ENCODE peak calls at places on chromosomes 4 and X, in six cellular contexts. I, R, F, U, N and J are unnamed samples.

GRCh38 chrX:131633285-131633917 is 89.5 kb downstream of the OR13H1 start:
- DNase-seq in I (no peak), R (no peak), F (peak; percentile 47), U (peak; percentile 12), N (no peak), J (no peak)

GRCh38 chrX:54482839-54483593 is 13.0 kb downstream of the FGD1 start:
- DNase-seq in I (no peak), R (no peak), F (no peak), U (no peak), N (no peak), J (no peak)

GRCh38 chrX:46317158-46317557 is 228.1 kb downstream of the ZNF674 start:
- DNase-seq in I (no peak), R (no peak), F (no peak), U (no peak), N (no peak), J (no peak)

GRCh38 chr4:176566769-176567168 is 226.0 kb downstream of the VEGFC start:
- DNase-seq in I (no peak), R (no peak), F (no peak), U (no peak), N (no peak), J (no peak)

GRCh38 chr4:177855543-177856197 is 413.4 kb upstream of the AGA start:
- DNase-seq in I (no peak), R (no peak), F (no peak), U (no peak), N (no peak), J (no peak)

GRCh38 chr4:98671131-98671530 is 12.7 kb upstream of the TSPAN5 start:
- DNase-seq in I (no peak), R (no peak), F (no peak), U (no peak), N (no peak), J (no peak)

GRCh38 chr4:37793562-37793961 is 32.9 kb upstream of the PGM2 start:
- DNase-seq in I (no peak), R (no peak), F (peak; percentile 17), U (no peak), N (peak; percentile 9), J (no peak)

GRCh38 chr4:41448935-41449334 is 89.0 kb upstream of the LIMCH1 start:
- DNase-seq in I (no peak), R (no peak), F (no peak), U (peak; percentile 17), N (peak; percentile 26), J (no peak)

GRCh38 chr4:101221294-101221693 is 126.0 kb downstream of the PPP3CA start:
- DNase-seq in I (no peak), R (no peak), F (no peak), U (no peak), N (no peak), J (no peak)

GRCh38 chrX:70960728-70961127 is 29.8 kb upstream of the SLC7A3 start:
- DNase-seq in I (no peak), R (no peak), F (no peak), U (no peak), N (no peak), J (no peak)

GRCh38 chrX:13101439-13102139 is 57.2 kb upstream of the FAM9C start:
- DNase-seq in I (peak; percentile 80), R (peak; percentile 21), F (peak; percentile 43), U (peak; percentile 38), N (peak; percentile 88), J (peak; percentile 82)

GRCh38 chrX:45850197-45850774 is 649.6 kb upstream of the DIPK2B start:
- DNase-seq in I (no peak), R (no peak), F (peak; percentile 7), U (no peak), N (no peak), J (no peak)

GRCh38 chrX:116267511-116268040 is 97.0 kb downstream of the AGTR2 start:
- DNase-seq in I (no peak), R (no peak), F (no peak), U (no peak), N (no peak), J (no peak)

GRCh38 chr4:173735055-173735454 is 205.0 kb upstream of the HAND2 start:
- DNase-seq in I (no peak), R (no peak), F (no peak), U (no peak), N (peak; percentile 10), J (no peak)

GRCh38 chr4:69054578-69055200 is 41.6 kb upstream of the UGT2B7 start:
- DNase-seq in I (peak; percentile 93), R (no peak), F (no peak), U (no peak), N (no peak), J (no peak)

GRCh38 chr4:119478446-119479179 is 150.0 kb downstream of the PDE5A start:
- DNase-seq in I (no peak), R (no peak), F (no peak), U (no peak), N (no peak), J (no peak)

GRCh38 chr4:791866-792630 is 33.9 kb downstream of the CPLX1 start:
- DNase-seq in I (no peak), R (no peak), F (peak; percentile 40), U (peak; percentile 14), N (no peak), J (no peak)

GRCh38 chr4:171846232-171846631 is 33.0 kb downstream of the GALNTL6 start:
- DNase-seq in I (peak; percentile 28), R (no peak), F (no peak), U (no peak), N (peak; percentile 2), J (no peak)

GRCh38 chrX:118974088-118974907 is at the start of gene LONRF3:
- DNase-seq in I (no peak), R (peak; percentile 33), F (peak; percentile 69), U (peak; percentile 72), N (peak; percentile 42), J (peak; percentile 87)

GRCh38 chrX:15430584-15430983 is 46.4 kb upstream of the VEGFD start:
- DNase-seq in I (no peak), R (no peak), F (no peak), U (no peak), N (no peak), J (no peak)

GRCh38 chrX:40912166-40912565 is 173.1 kb upstream of the USP9X start:
- DNase-seq in I (no peak), R (no peak), F (no peak), U (no peak), N (no peak), J (no peak)

GRCh38 chr4:85740431-85740861 is 265.5 kb downstream of the ARHGAP24 start:
- DNase-seq in I (no peak), R (no peak), F (no peak), U (no peak), N (no peak), J (no peak)

GRCh38 chr4:175306436-175306835 is 388.3 kb downstream of the ADAM29 start:
- DNase-seq in I (no peak), R (no peak), F (no peak), U (no peak), N (no peak), J (no peak)

GRCh38 chr4:168592676-168593075 is 95.8 kb downstream of the PALLD start:
- DNase-seq in I (no peak), R (no peak), F (no peak), U (no peak), N (no peak), J (no peak)

GRCh38 chr4:108193891-108194672 is 25.4 kb upstream of the LEF1 start:
- DNase-seq in I (peak; percentile 54), R (no peak), F (no peak), U (no peak), N (no peak), J (no peak)

GRCh38 chr4:180284267-180284666 is 1958.9 kb upstream of the TENM3 start:
- DNase-seq in I (no peak), R (no peak), F (no peak), U (no peak), N (no peak), J (no peak)

GRCh38 chr4:180281726-180282125 is 1961.5 kb upstream of the TENM3 start:
- DNase-seq in I (no peak), R (no peak), F (no peak), U (no peak), N (no peak), J (no peak)

GRCh38 chr4:180285796-180286195 is 1957.4 kb upstream of the TENM3 start:
- DNase-seq in I (no peak), R (no peak), F (no peak), U (no peak), N (no peak), J (no peak)

DNA sequence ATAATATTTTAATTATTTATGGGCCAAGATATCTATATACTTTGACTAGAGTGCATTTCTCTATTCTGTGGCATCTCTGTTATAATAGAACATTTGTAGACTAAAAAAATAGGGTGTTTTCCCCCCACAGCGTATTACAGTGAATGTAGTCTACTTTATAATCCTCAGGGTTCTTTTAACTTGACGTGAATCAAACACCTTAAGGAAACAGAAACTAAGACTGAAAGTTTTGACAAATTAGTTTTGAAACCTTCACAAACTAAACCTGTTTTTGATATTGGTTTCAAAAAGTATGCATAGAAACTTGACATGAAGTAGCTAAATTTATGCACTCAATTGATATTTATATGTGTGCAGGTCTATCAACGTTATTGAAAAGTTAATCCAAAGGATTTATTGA is 1963.1 kb upstream of the TENM3 start:
- DNase-seq in I (no peak), R (no peak), F (no peak), U (no peak), N (no peak), J (no peak)
- H3K4me3 ChIP-seq in I (no peak overlapping the region), R (no peak overlapping the region), F (no peak overlapping the region), U (no peak overlapping the region), N (no peak overlapping the region), J (no peak overlapping the region)

GRCh38 chr4:94168321-94168720 is 39.3 kb upstream of the SMARCAD1 start:
- DNase-seq in I (no peak), R (no peak), F (no peak), U (no peak), N (no peak), J (no peak)

GRCh38 chr4:94159790-94160189 is 47.9 kb upstream of the SMARCAD1 start:
- DNase-seq in I (no peak), R (no peak), F (no peak), U (no peak), N (no peak), J (no peak)

GRCh38 chr4:94160774-94161173 is 46.9 kb upstream of the SMARCAD1 start:
- DNase-seq in I (no peak), R (no peak), F (no peak), U (no peak), N (no peak), J (no peak)

GRCh38 chr4:94169803-94170372 is 37.8 kb upstream of the SMARCAD1 start:
- DNase-seq in I (no peak), R (no peak), F (no peak), U (no peak), N (no peak), J (no peak)

GRCh38 chr4:94165256-94165655 is 42.4 kb upstream of the SMARCAD1 start:
- DNase-seq in I (no peak), R (no peak), F (no peak), U (no peak), N (no peak), J (no peak)
- H3K4me3 ChIP-seq in I (no peak overlapping the region), R (no peak overlapping the region), F (no peak overlapping the region), U (no peak overlapping the region), N (no peak overlapping the region), J (no peak overlapping the region)

GRCh38 chr4:55560096-55560495 is 13.4 kb upstream of the CLOCK start:
- DNase-seq in I (no peak), R (no peak), F (no peak), U (no peak), N (no peak), J (no peak)

GRCh38 chr4:55561884-55562283 is 15.2 kb upstream of the CLOCK start:
- DNase-seq in I (no peak), R (no peak), F (no peak), U (no peak), N (no peak), J (no peak)
- H3K4me3 ChIP-seq in I (no peak overlapping the region), R (no peak overlapping the region), F (no peak overlapping the region), U (no peak overlapping the region), N (no peak overlapping the region), J (no peak overlapping the region)

GRCh38 chrX:10496345-10496965 is 123.9 kb downstream of the MID1 start:
- DNase-seq in I (peak; percentile 52), R (no peak), F (no peak), U (no peak), N (peak; percentile 62), J (no peak)
- H3K4me3 ChIP-seq in I (no peak overlapping the region), R (no peak overlapping the region), F (no peak overlapping the region), U (no peak overlapping the region), N (no peak overlapping the region), J (no peak overlapping the region)